ENCODE peak calls at places on chromosomes 7 and 10, in six cellular contexts. Z is psoas muscle; F is activated T-cell treated with anti-CD3 and anti-CD28 coated beads, Interleukin-2, amount 50 U/mL, for 72 hours; O is retina; T is M059J; B is hippocampal formation. D is an unnamed sample.

GRCh38 chr10:44306147-44306710 is 78.7 kb downstream of the CXCL12 start:
- DNase-seq in Z (no peak), F (no peak), O (no peak), T (peak), B (no peak), D (peak)

GRCh38 chr7:43792471-43792870 is 34.0 kb downstream of the BLVRA start:
- DNase-seq in Z (peak), F (no peak), O (no peak), T (no peak), B (no peak), D (no peak)

GRCh38 chr7:112892263-112892662 is 102.1 kb upstream of the TMEM168 start:
- DNase-seq in Z (no peak), F (no peak), O (no peak), T (peak), B (no peak), D (peak)

GRCh38 chr7:123637203-123637602 is 18.5 kb upstream of the LMOD2 start:
- DNase-seq in Z (no peak), F (no peak), O (no peak), T (no peak), B (no peak), D (peak)

GRCh38 chr7:45874408-45875131 is 1.7 kb upstream of the CCDC201 start:
- DNase-seq in Z (no peak), F (no peak), O (no peak), T (peak), B (no peak), D (peak)

GRCh38 chr10:89440262-89440661 is 25.9 kb downstream of the IFIT5 start:
- DNase-seq in Z (no peak), F (no peak), O (no peak), T (no peak), B (no peak), D (no peak)

GRCh38 chr7:82542665-82543064 is 99.1 kb upstream of the CACNA2D1 start:
- DNase-seq in Z (no peak), F (no peak), O (no peak), T (peak), B (no peak), D (no peak)

GRCh38 chr10:61822096-61822495 is 79.4 kb upstream of the ARID5B start:
- DNase-seq in Z (no peak), F (no peak), O (no peak), T (no peak), B (no peak), D (no peak)

GRCh38 chr7:133699390-133699789 is 427.8 kb upstream of the LRGUK start:
- DNase-seq in Z (no peak), F (no peak), O (no peak), T (no peak), B (no peak), D (no peak)

GRCh38 chr10:72834183-72834825 is 59.2 kb upstream of the OIT3 start:
- DNase-seq in Z (no peak), F (peak), O (peak), T (peak), B (peak), D (peak)

GRCh38 chr10:124562425-124563060 is 100.9 kb downstream of the LHPP start:
- DNase-seq in Z (no peak), F (no peak), O (no peak), T (no peak), B (no peak), D (peak)

GRCh38 chr10:52566471-52567246 is 205.9 kb downstream of the MBL2 start:
- DNase-seq in Z (no peak), F (no peak), O (no peak), T (peak), B (no peak), D (peak)

GRCh38 chr7:18064242-18064838 is 36.7 kb upstream of the PRPS1L1 start:
- DNase-seq in Z (no peak), F (peak), O (no peak), T (peak), B (no peak), D (peak)

GRCh38 chr10:59079386-59080226 is 96.8 kb upstream of the PHYHIPL start:
- DNase-seq in Z (no peak), F (no peak), O (no peak), T (peak), B (no peak), D (peak)

GRCh38 chr10:12934777-12935176 is 66.7 kb downstream of the CCDC3 start:
- DNase-seq in Z (no peak), F (no peak), O (no peak), T (peak), B (no peak), D (peak)

GRCh38 chr10:8365935-8366911 is 311.7 kb downstream of the GATA3 start:
- DNase-seq in Z (no peak), F (peak), O (no peak), T (peak), B (no peak), D (peak)

GRCh38 chr10:72764151-72764550 is 72.2 kb downstream of the MCU start:
- DNase-seq in Z (no peak), F (no peak), O (no peak), T (peak), B (no peak), D (peak)

GRCh38 chr7:2317556-2318293 is 3.5 kb upstream of the SNX8 start:
- DNase-seq in Z (no peak), F (no peak), O (no peak), T (no peak), B (no peak), D (no peak)

GRCh38 chr10:63206997-63207952 is 74.1 kb downstream of the NRBF2 start:
- DNase-seq in Z (no peak), F (no peak), O (no peak), T (peak), B (peak), D (no peak)

GRCh38 chr7:115230882-115231508 is 309.1 kb downstream of the MDFIC start:
- DNase-seq in Z (no peak), F (no peak), O (no peak), T (peak), B (no peak), D (peak)

GRCh38 chr7:128963327-128963757 is 25.6 kb downstream of the IRF5 start:
- DNase-seq in Z (no peak), F (peak), O (no peak), T (peak), B (no peak), D (no peak)

GRCh38 chr10:15720635-15721310 is 1.1 kb upstream of the ITGA8 start:
- DNase-seq in Z (no peak), F (no peak), O (no peak), T (no peak), B (no peak), D (no peak)

GRCh38 chr10:60901561-60902235 is 42.3 kb downstream of the RHOBTB1 start:
- DNase-seq in Z (peak), F (no peak), O (no peak), T (peak), B (no peak), D (no peak)

GRCh38 chr7:148356303-148356702 is 234.3 kb upstream of the C7orf33 start:
- DNase-seq in Z (peak), F (no peak), O (no peak), T (no peak), B (no peak), D (no peak)

GRCh38 chr10:97596101-97597055 is 6.9 kb downstream of the C10orf62 start:
- DNase-seq in Z (peak), F (no peak), O (no peak), T (peak), B (peak), D (peak)

GRCh38 chr10:34791947-34792346 is 23.1 kb downstream of the PARD3 start:
- DNase-seq in Z (no peak), F (no peak), O (no peak), T (no peak), B (no peak), D (no peak)

GRCh38 chr10:69883256-69883655 is 81.5 kb downstream of the COL13A1 start:
- DNase-seq in Z (no peak), F (no peak), O (no peak), T (no peak), B (no peak), D (peak)

GRCh38 chr7:47404005-47404404 is 177.9 kb downstream of the TNS3 start:
- DNase-seq in Z (no peak), F (peak), O (no peak), T (no peak), B (no peak), D (no peak)